ENCODE peak calls at places on chromosomes 1 and 21, in ten cellular contexts. Q is uterus; R is stimulated activated CD4-positive, alpha-beta T cell treated with anti-CD3 and anti-CD28 coated beads, Interleukin-2, amount 100 ng/mL, for 48 hours; J is NCI-H1105 treated with DMSO at 0.1 percent for 48 hours; Z is heart left ventricle; K is ELR; N is caudate nucleus; P is neural crest cell; L is NCI-H82; O is Panc1. B is an unnamed sample.

GRCh38 chr1:158362941-158363340 is 9.2 kb downstream of the CD1E start:
- DNase-seq in K (no peak), R (no peak), Z (no peak), O (no peak), P (no peak), L (no peak), Q (no peak), N (no peak), J (no peak), B (no peak)

GRCh38 chr21:37338671-37339526 is 27.7 kb upstream of the DYRK1A start:
- DNase-seq in J (no peak), O (peak; percentile 84), P (no peak), L (peak; percentile 39), K (peak; percentile 96), N (no peak), R (no peak), Q (peak; percentile 51), Z (peak; percentile 70), B (no peak)

GRCh38 chr1:87642581-87643129 is 314.0 kb downstream of the LMO4 start:
- DNase-seq in N (no peak), K (no peak), Q (no peak), O (no peak), L (peak; percentile 70), Z (no peak), R (no peak), J (peak; percentile 99), P (no peak), B (no peak)

GRCh38 chr1:925532-926421 is 2.1 kb downstream of the SAMD11 start:
- DNase-seq in J (no peak), Q (peak; percentile 70), N (no peak), L (peak; percentile 77), R (no peak), O (no peak), K (peak; percentile 40), Z (no peak), P (no peak), B (no peak)

GRCh38 chr21:35035116-35035515 is 14.0 kb downstream of the RUNX1 start:
- DNase-seq in K (no peak), L (no peak), P (no peak), R (no peak), Q (no peak), Z (no peak), J (no peak), N (no peak), O (no peak), B (no peak)

GRCh38 chr1:212858461-212859265 is 588 bp downstream of the FLVCR1 start:
- DNase-seq in K (peak; percentile 50), N (peak; percentile 17), Z (peak; percentile 8), J (peak; percentile 48), R (peak; percentile 6), P (no peak), L (peak; percentile 72), O (no peak), Q (no peak), B (no peak)

GRCh38 chr1:152014943-152015342 is 21.3 kb upstream of the S100A10 start:
- DNase-seq in J (no peak), Q (no peak), O (no peak), K (no peak), P (no peak), Z (no peak), N (no peak), R (no peak), L (no peak), B (no peak)

GRCh38 chr1:205358579-205358978 is 1.9 kb upstream of the KLHDC8A start:
- DNase-seq in Z (no peak), K (no peak), Q (no peak), O (no peak), P (no peak), J (no peak), N (no peak), R (no peak), L (peak; percentile 61), B (no peak)

GRCh38 chr1:233543338-233544255 is 70.3 kb upstream of the KCNK1 start:
- DNase-seq in P (no peak), K (peak; percentile 82), N (peak; percentile 70), Z (peak; percentile 10), J (no peak), Q (peak; percentile 67), R (no peak), O (peak; percentile 72), L (peak; percentile 28), B (no peak)

B was measured in SIG-M5.